ENCODE peak calls at places on chromosomes 6 and 20, in seven cellular contexts. R, X, D, F, G, I and O are unnamed samples.

GRCh38 chr6:46098678-46099077 is 31.1 kb upstream of the ENPP4 start:
- DNase-seq in R (no peak), I (no peak), G (peak; percentile 30), X (no peak), F (no peak), D (no peak), O (no peak)

GRCh38 chr6:35396991-35397390 is 54.6 kb downstream of the PPARD start:
- DNase-seq in X (no peak), D (no peak), G (no peak), I (no peak), F (no peak), R (no peak), O (peak; percentile 65)

GRCh38 chr6:161151059-161151645 is 122.7 kb downstream of the AGPAT4 start:
- DNase-seq in G (no peak), D (no peak), F (no peak), I (no peak), R (no peak), X (no peak), O (no peak)

GRCh38 chr20:43531091-43531443 is 23.6 kb downstream of the L3MBTL1 start:
- DNase-seq in R (no peak), X (no peak), D (no peak), F (no peak), G (no peak), I (no peak), O (no peak)

GRCh38 chr20:12243327-12243726 is 325.6 kb downstream of the BTBD3 start:
- DNase-seq in R (no peak), D (no peak), F (no peak), X (no peak), I (no peak), G (no peak), O (no peak)

GRCh38 chr6:13395272-13396237 is 67.2 kb upstream of the TBC1D7 start:
- DNase-seq in I (peak; percentile 70), D (no peak), F (no peak), G (no peak), R (no peak), X (peak; percentile 54), O (peak; percentile 81)

GRCh38 chr20:1326031-1326930 is 2.7 kb downstream of the SDCBP2 start:
- DNase-seq in I (no peak), R (no peak), G (no peak), F (peak; percentile 38), X (no peak), D (no peak), O (peak; percentile 75)

GRCh38 chr20:59006864-59007757 is at the start of gene CTSZ:
- DNase-seq in G (peak; percentile 26), R (peak; percentile 26), I (peak; percentile 77), D (peak; percentile 21), F (no peak), X (peak; percentile 88), O (peak; percentile 68)

GRCh38 chr20:44398303-44398702 is 42.8 kb downstream of the HNF4A start:
- DNase-seq in R (no peak), D (no peak), G (no peak), I (no peak), F (no peak), X (no peak), O (peak; percentile 91)

GRCh38 chr6:141401168-141401567 is 731.6 kb upstream of the GJE1 start:
- DNase-seq in R (no peak), G (no peak), D (no peak), F (no peak), I (no peak), X (no peak), O (peak; percentile 12)

GRCh38 chr6:168956141-168956838 is 297.4 kb downstream of the THBS2 start:
- DNase-seq in G (no peak), I (no peak), R (no peak), D (no peak), X (no peak), F (no peak), O (peak; percentile 54)

GRCh38 chr6:97765480-97765879 is 482.5 kb upstream of the MMS22L start:
- DNase-seq in X (no peak), D (no peak), F (no peak), R (no peak), I (no peak), G (no peak), O (peak; percentile 74)

GRCh38 chr6:12602951-12603710 is 113.4 kb upstream of the PHACTR1 start:
- DNase-seq in R (no peak), D (no peak), G (no peak), F (no peak), X (peak; percentile 20), I (no peak), O (peak; percentile 83)

GRCh38 chr6:115643762-115644161 is 416.9 kb downstream of the FRK start:
- DNase-seq in G (no peak), X (no peak), D (no peak), R (no peak), F (no peak), I (no peak), O (peak; percentile 18)

GRCh38 chr20:61252601-61253263 is 671 bp downstream of the CDH4 start:
- DNase-seq in F (no peak), I (no peak), G (peak; percentile 36), X (peak; percentile 41), R (no peak), D (no peak), O (peak; percentile 52)

GRCh38 chr20:51802170-51802745 is at the start of gene SALL4:
- DNase-seq in X (no peak), G (no peak), D (no peak), I (no peak), R (no peak), F (no peak), O (no peak)

GRCh38 chr20:12936020-12936419 is 72.8 kb upstream of the SPTLC3 start:
- DNase-seq in D (no peak), F (no peak), I (no peak), R (no peak), X (no peak), G (no peak), O (no peak)

GRCh38 chr20:40009542-40009941 is 679.5 kb downstream of the MAFB start:
- DNase-seq in R (no peak), X (no peak), I (no peak), F (no peak), G (no peak), D (no peak), O (peak; percentile 70)

GRCh38 chr6:132511836-132512230 is 1.1 kb downstream of the STX7 start:
- DNase-seq in D (no peak), F (no peak), X (peak; percentile 30), I (no peak), R (no peak), G (no peak), O (no peak)

GRCh38 chr20:41892031-41892430 is 273.9 kb upstream of the CHD6 start:
- DNase-seq in D (no peak), R (no peak), I (no peak), X (no peak), G (no peak), F (no peak), O (no peak)

GRCh38 chr6:53721766-53722165 is 56.2 kb upstream of the KLHL31 start:
- DNase-seq in G (no peak), I (no peak), D (no peak), X (no peak), F (no peak), R (no peak), O (no peak)

GRCh38 chr6:20665290-20665689 is 131.0 kb downstream of the CDKAL1 start:
- DNase-seq in G (no peak), D (no peak), I (no peak), F (no peak), R (no peak), X (no peak), O (no peak)

GRCh38 chr20:50003253-50003656 is 20.5 kb downstream of the SNAI1 start:
- DNase-seq in G (no peak), F (no peak), R (no peak), D (no peak), I (no peak), X (no peak), O (peak; percentile 92)

GRCh38 chr6:140366991-140367390 is 992.5 kb upstream of the CITED2 start:
- DNase-seq in R (no peak), D (no peak), F (no peak), G (no peak), I (no peak), X (no peak), O (peak; percentile 40)

GRCh38 chr6:23696946-23697345 is 429.1 kb upstream of the NRSN1 start:
- DNase-seq in X (no peak), F (no peak), D (no peak), R (no peak), G (no peak), I (no peak), O (peak; percentile 53)

GRCh38 chr20:53815509-53815908 is 221.9 kb upstream of the ZNF217 start:
- DNase-seq in G (no peak), D (no peak), R (no peak), X (no peak), I (no peak), F (no peak), O (no peak)